ENCODE peak calls at places on chromosomes 3 and 15, in six cellular contexts. L is GM23338, C is Panc1, I is brain microvascular endothelial cell, K is esophagus muscularis mucosa, Q is Peyer's patch. O is an unnamed sample.

GRCh38 chr15:92384391-92384790 is 9.3 kb upstream of the ST8SIA2 start:
- DNase-seq in Q (no peak), I (no peak), K (no peak), C (no peak), L (no peak), O (no peak)

GRCh38 chr3:13019243-13019701 is 54.0 kb downstream of the IQSEC1 start:
- DNase-seq in I (peak), C (no peak), K (no peak), L (peak), Q (no peak), O (no peak)

GRCh38 chr3:167684389-167684993 is 30.7 kb upstream of the WDR49 start:
- DNase-seq in C (peak), K (no peak), Q (peak), I (peak), L (peak), O (peak)

GRCh38 chr15:29790607-29791006 is 31.7 kb downstream of the TJP1 start:
- DNase-seq in I (no peak), Q (no peak), C (no peak), L (no peak), K (no peak), O (no peak)

GRCh38 chr15:88877415-88877814 is 17.9 kb downstream of the HAPLN3 start:
- DNase-seq in C (no peak), I (no peak), Q (no peak), L (no peak), K (no peak), O (no peak)

GRCh38 chr3:119810018-119810435 is 28.1 kb downstream of the NR1I2 start:
- DNase-seq in C (no peak), I (peak), L (peak), K (no peak), Q (peak), O (peak)

GRCh38 chr15:33194237-33194636 is 277 bp downstream of the FMN1 start:
- DNase-seq in K (no peak), C (no peak), I (no peak), L (peak), Q (no peak), O (no peak)

GRCh38 chr15:37028609-37029287 is 71.6 kb downstream of the MEIS2 start:
- DNase-seq in C (no peak), L (no peak), Q (no peak), K (no peak), I (no peak), O (no peak)

GRCh38 chr3:136624894-136625815 is 127.0 kb downstream of the STAG1 start:
- DNase-seq in L (peak), I (peak), K (no peak), C (no peak), Q (no peak), O (no peak)

GRCh38 chr15:45522931-45523331 is 376 bp upstream of the SLC30A4 start:
- DNase-seq in K (no peak), Q (no peak), I (peak), C (peak), L (peak), O (peak)

GRCh38 chr3:66998075-66998898 is at the start of gene KBTBD8:
- DNase-seq in K (peak), L (peak), C (peak), Q (peak), I (peak), O (peak)

GRCh38 chr3:52705688-52706686 is at the start of the genes GLT8D1 and SPCS1:
- DNase-seq in C (no peak), I (peak), K (peak), L (peak), Q (peak), O (peak)

DNA sequence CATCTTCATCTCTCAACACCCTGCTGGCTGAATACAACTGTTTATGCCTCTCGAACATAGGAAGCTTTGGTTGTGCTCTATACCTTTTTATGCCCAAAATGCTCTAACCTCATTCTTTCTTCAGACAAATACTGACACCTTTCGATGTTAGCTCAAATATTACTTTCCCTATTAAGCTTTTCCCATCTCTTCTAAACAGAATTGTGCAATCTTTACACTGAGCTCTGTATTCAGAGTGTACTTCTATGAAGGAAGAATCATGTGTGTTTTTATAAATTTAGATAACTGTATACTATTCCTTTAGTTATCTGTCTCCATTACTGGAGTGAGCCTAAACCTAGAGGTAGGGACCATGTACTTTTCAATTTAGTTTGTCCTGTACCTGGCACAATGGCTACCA is 1.6 kb downstream of the EFHB start:
- DNase-seq in I (no peak), K (no peak), Q (no peak), L (no peak), C (no peak), O (no peak)
- H3K27ac ChIP-seq in I (no peak), K (no peak), Q (no peak), L (no peak), C (no peak), O (no peak)

GRCh38 chr3:27532931-27533607 is 48.9 kb upstream of the SLC4A7 start:
- DNase-seq in C (no peak), L (peak), I (no peak), K (no peak), Q (no peak), O (no peak)
- H3K27ac ChIP-seq in C (peak), L (peak), I (peak), K (peak), Q (no peak), O (no peak)

GRCh38 chr3:196569003-196569516 is 600 bp downstream of the FBXO45 start:
- DNase-seq in C (no peak), I (peak), L (peak), Q (peak), K (peak), O (no peak)

GRCh38 chr3:196558476-196558875 is 9.9 kb downstream of the WDR53 start:
- DNase-seq in I (no peak), K (no peak), C (no peak), Q (no peak), L (no peak), O (no peak)

GRCh38 chr3:196568246-196569002 is at the start of the genes FBXO45 and WDR53:
- DNase-seq in L (peak), C (peak), I (peak), Q (peak), K (peak), O (peak)

GRCh38 chr3:196559826-196560225 is 8.5 kb downstream of the WDR53 start:
- DNase-seq in C (no peak), I (no peak), L (no peak), Q (no peak), K (no peak), O (no peak)

DNA sequence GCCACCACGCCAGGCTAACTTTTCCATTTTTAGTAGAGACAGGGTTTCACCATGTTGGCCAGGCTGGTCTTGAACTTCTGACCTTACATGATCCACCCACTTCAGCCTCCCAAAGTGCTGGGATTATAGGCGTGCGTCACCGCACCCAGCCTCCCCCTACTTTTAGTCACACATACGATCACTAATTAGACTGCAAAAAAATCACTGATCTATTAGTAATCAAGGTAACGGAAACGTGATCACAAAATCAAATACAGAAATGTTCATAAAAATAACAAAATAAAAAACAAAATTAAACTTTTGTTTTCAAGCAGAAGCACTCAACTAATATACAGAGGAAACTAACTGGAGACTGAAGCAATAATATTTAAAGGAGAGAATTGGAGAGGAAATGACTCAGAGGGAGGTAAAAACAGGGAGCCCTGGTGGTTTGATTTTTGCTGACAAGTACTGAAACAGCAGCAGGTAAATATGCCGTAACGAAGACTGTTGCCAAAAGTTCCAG is 4.6 kb downstream of the WDR53 start:
- DNase-seq in L (no peak), K (no peak), Q (no peak), C (peak), I (peak), O (no peak)
- H3K27ac ChIP-seq in L (no peak), K (no peak), Q (no peak), C (no peak), I (no peak), O (no peak)

GRCh38 chr3:187639912-187640822 is 30.0 kb downstream of the SST start:
- DNase-seq in K (no peak), L (no peak), C (no peak), Q (no peak), I (no peak), O (no peak)
- H3K27ac ChIP-seq in K (no peak), L (no peak), C (no peak), Q (no peak), I (no peak), O (no peak)

GRCh38 chr3:129441782-129442181 is 1.8 kb downstream of the IFT122 start:
- DNase-seq in I (no peak), Q (no peak), L (no peak), K (no peak), C (no peak), O (no peak)

GRCh38 chr3:129440648-129441190 is 695 bp downstream of the IFT122 start:
- DNase-seq in K (no peak), L (no peak), C (no peak), Q (no peak), I (no peak), O (no peak)

GRCh38 chr3:129442486-129442885 is 2.5 kb downstream of the IFT122 start:
- DNase-seq in I (no peak), Q (no peak), K (no peak), C (no peak), L (no peak), O (no peak)

GRCh38 chr3:129441215-129441614 is 1.2 kb downstream of the IFT122 start:
- DNase-seq in I (no peak), C (no peak), K (no peak), L (no peak), Q (no peak), O (no peak)

DNA sequence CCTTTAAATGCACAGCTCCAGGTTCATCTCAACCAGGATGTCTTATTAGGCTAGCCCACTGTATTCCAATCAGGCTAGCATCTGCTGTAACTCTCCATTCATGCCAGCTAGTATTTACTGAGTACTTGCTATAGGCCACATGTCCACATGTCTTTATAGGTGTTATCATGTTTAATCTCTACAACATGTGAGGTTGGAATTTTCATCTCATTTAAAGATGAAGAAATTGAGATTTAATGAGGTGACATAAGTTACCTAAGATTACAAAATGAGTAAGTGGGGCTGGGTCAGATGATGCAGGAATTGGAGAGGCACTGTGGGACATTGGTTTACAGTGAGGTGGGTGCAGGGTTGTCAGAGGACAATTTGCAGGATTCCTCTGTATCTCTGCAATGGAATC is 2.9 kb downstream of the IFT122 start:
- DNase-seq in C (no peak), L (no peak), I (no peak), K (no peak), Q (no peak), O (no peak)
- H3K27ac ChIP-seq in C (no peak), L (no peak), I (no peak), K (peak), Q (no peak), O (peak)

DNA sequence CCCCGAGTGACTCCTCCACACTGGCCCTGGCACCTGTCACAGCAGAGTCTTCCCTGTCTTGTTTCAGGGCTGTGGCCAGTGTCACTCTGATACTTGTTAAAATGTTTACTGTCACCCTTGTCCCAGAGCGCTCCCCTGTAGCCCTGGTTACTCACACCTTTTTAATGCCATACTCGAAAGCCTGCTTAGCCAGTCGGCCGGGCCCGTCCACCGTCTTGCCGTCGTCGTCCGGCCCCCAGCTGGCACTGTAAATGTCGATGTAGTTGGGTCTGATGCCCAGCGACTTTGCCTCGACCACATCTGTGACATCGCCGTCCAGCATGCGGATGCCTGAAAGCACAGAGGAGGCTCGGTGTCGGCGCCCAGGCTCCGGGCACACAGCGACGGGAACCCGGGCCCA is 91.3 kb downstream of the PCSK6 start:
- DNase-seq in Q (no peak), C (no peak), K (no peak), L (no peak), I (no peak), O (no peak)
- H3K27ac ChIP-seq in Q (no peak), C (no peak), K (no peak), L (no peak), I (no peak), O (no peak)

GRCh38 chr15:99165956-99166689 is 61.2 kb downstream of the SYNM start:
- DNase-seq in C (no peak), K (peak), L (no peak), Q (no peak), I (no peak), O (no peak)
- H3K27ac ChIP-seq in C (no peak), K (peak), L (no peak), Q (peak), I (no peak), O (no peak)

DNA sequence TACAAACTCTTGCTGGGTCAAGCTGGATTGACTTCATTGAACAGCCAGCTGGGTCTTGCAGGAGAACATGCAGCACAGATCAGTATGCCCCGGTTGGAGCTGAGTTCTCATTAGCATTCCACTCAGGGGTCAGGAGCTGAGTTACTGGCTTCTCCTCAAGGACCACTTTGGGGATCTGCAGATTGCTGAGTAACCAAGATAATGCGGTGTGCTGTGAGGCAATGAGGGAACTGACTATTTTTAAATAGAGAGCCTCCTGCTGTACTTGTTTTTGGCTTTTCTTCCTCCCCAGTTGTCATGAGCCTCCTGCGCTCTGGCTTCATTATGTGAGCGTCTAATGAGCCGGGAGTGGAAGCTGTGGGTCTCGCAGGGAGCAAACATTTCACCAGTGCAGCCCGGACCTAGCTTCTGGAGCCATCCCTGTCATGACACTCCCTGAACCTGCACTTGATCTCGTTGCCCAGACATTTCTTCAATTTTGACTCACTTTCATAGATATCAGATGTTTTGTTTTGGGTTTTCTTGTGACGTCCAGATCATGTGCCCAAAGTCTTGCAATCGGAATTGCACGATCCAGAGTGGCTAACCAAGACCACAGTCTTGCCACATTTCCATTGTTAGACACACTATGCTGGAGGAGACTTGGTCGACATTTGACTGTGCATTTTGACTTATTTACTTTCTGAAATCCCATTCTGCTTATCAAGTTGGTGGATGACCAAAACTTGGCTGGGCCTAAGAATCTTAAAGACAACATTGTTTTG is 327.2 kb downstream of the LRTM1 start:
- DNase-seq in K (peak), I (no peak), C (no peak), Q (no peak), L (peak), O (no peak)
- H3K27ac ChIP-seq in K (no peak), I (no peak), C (no peak), Q (no peak), L (no peak), O (no peak)

DNA sequence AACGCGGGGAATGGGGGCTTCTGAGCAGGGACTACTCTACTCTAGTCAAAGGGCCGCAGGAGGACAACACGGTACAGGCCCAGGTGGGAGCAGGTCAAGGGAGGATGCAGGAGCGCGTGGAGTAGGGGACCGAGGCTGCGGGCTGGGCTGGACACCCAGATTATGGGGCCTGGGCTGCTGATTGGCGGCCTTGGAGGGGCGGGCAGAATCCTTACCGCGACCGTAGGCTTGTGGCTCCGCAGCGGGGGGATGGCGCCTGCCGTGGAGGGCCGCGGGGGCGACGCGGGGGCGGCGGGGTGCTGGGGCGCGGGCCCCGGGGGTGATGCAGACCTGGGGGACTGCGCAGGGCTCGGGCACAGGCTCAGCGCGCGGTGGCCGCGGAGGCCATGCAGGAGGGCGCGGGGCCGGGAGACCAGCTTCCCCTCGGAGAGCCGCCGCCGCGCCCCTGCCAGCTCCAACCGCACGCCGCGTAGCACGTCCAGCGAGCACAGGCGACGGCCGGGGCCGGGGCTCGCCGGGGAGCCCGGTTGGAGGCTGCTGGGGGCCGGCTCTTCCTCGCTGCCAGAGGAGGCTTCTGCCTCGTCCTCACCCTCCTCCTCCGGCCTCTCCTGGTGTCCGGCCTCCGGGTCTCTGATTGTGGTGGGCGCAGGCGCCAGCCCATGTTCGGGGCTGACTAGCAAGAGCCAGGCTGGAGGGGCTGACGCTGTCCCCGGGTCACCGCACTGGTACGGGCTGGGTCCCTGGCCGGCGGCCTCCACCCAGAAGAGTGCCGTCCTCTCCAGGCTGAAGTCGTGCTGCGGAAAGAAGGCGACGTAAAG is 12.9 kb downstream of the UBAP1L start:
- DNase-seq in C (no peak), I (no peak), L (peak), Q (no peak), K (no peak), O (no peak)
- H3K27ac ChIP-seq in C (no peak), I (no peak), L (no peak), Q (no peak), K (no peak), O (no peak)

DNA sequence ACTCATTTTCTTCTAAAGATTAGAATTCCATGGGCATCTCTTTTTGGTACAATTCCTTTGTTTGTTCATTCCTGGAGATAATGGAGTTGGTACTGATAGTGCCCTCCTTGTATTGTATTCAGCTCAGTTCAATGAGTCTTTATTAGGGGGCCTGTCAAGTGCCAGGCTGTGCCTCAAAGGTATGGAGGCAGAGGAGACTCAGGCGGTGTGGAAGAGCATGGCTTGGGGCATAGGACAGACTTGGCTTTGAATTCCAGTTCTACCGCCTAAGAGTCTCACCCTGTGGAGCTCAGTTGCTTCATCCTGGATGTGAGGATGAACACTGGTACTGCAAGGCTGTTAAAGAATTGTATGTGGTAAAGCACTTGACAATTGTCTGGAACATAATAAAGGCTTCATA is 196.6 kb upstream of the IL12A start:
- DNase-seq in I (no peak), Q (no peak), C (no peak), K (no peak), L (no peak), O (no peak)
- H3K27ac ChIP-seq in I (no peak), Q (no peak), C (no peak), K (peak), L (no peak), O (no peak)